ENCODE peak calls at places on chromosomes 12 and 14, in eight cellular contexts. G is sigmoid colon, Z is K562, Q is HCT116, T is prostate gland, S is transverse colon, Y is breast epithelium, A is endothelial cell of umbilical vein. U is an unnamed sample.

GRCh38 chr12:114669501-114670256 is 14.3 kb downstream of the TBX3 start:
- DNase-seq in Q (no peak), A (no peak), S (no peak), Y (no peak), G (no peak), Z (no peak), T (no peak), U (no peak)

GRCh38 chr12:60644076-60644475 is 1048.2 kb downstream of the SLC16A7 start:
- DNase-seq in Z (no peak), Q (no peak), T (no peak), S (no peak), G (no peak), Y (no peak), A (no peak), U (no peak)

GRCh38 chr12:50924131-50924438 is 28.3 kb upstream of the HIGD1C start:
- DNase-seq in T (no peak), A (no peak), Z (no peak), Y (no peak), G (no peak), S (no peak), Q (no peak), U (no peak)

GRCh38 chr14:69107407-69108003 is 45.4 kb downstream of the DCAF5 start:
- DNase-seq in A (peak), G (no peak), Q (peak), Z (peak), T (peak), S (peak), Y (peak), U (no peak)

GRCh38 chr12:58346032-58346632 is 404.8 kb downstream of the ATP23 start:
- DNase-seq in G (no peak), A (peak), S (no peak), Y (no peak), Z (peak), T (no peak), Q (peak), U (no peak)

GRCh38 chr12:131357920-131358319 is 353.0 kb upstream of the SFSWAP start:
- DNase-seq in S (no peak), T (no peak), Q (no peak), Y (no peak), Z (no peak), G (no peak), A (no peak), U (no peak)

GRCh38 chr14:29043751-29044150 is 277.2 kb downstream of the FOXG1 start:
- DNase-seq in S (no peak), G (no peak), Z (no peak), Y (no peak), T (no peak), A (no peak), Q (no peak), U (no peak)

GRCh38 chr14:66746316-66747006 is 238.5 kb downstream of the GPHN start:
- DNase-seq in Q (peak), Z (peak), G (no peak), A (peak), Y (no peak), T (no peak), S (no peak), U (no peak)

GRCh38 chr14:21990116-21990515 is 316.5 kb upstream of the OR4E1 start:
- DNase-seq in Q (no peak), T (no peak), Y (no peak), S (no peak), A (peak), G (no peak), Z (no peak), U (no peak)

GRCh38 chr14:81062816-81063215 is 107.4 kb downstream of the TSHR start:
- DNase-seq in Z (peak), T (no peak), Q (peak), S (no peak), G (no peak), A (no peak), Y (no peak), U (no peak)

GRCh38 chr12:27535318-27535717 is 11.3 kb downstream of the PPFIBP1 start:
- DNase-seq in Z (no peak), A (no peak), Q (no peak), G (no peak), S (no peak), T (no peak), Y (no peak), U (no peak)

GRCh38 chr12:49340095-49340870 is 3.3 kb upstream of the C1QL4 start:
- DNase-seq in S (no peak), A (no peak), G (peak), Q (no peak), Y (no peak), Z (no peak), T (no peak), U (no peak)

GRCh38 chr12:111546758-111547383 is 52.2 kb downstream of the ATXN2 start:
- DNase-seq in Z (no peak), Q (no peak), T (no peak), S (no peak), A (no peak), Y (no peak), G (no peak), U (no peak)

GRCh38 chr12:122467983-122468382 is 32.7 kb downstream of the ZCCHC8 start:
- DNase-seq in Q (no peak), G (no peak), Y (peak), S (no peak), Z (no peak), T (peak), A (no peak), U (no peak)

GRCh38 chr12:132921685-132922084 is 34.3 kb upstream of the CHFR start:
- DNase-seq in S (no peak), Z (peak), T (no peak), Y (no peak), Q (peak), A (no peak), G (no peak), U (no peak)

GRCh38 chr12:12582193-12582881 is 19.7 kb upstream of the DUSP16 start:
- DNase-seq in A (no peak), Y (no peak), G (no peak), S (no peak), Z (no peak), T (no peak), Q (no peak), U (no peak)

GRCh38 chr12:122226366-122227222 is 742 bp upstream of the DIABLO start:
- DNase-seq in A (no peak), Q (no peak), S (no peak), Z (no peak), G (peak), Y (no peak), T (no peak), U (peak)

GRCh38 chr12:62898568-62898967 is 36.4 kb downstream of the PPM1H start:
- DNase-seq in Z (no peak), S (no peak), G (no peak), Q (no peak), A (no peak), T (no peak), Y (no peak), U (no peak)

DNA sequence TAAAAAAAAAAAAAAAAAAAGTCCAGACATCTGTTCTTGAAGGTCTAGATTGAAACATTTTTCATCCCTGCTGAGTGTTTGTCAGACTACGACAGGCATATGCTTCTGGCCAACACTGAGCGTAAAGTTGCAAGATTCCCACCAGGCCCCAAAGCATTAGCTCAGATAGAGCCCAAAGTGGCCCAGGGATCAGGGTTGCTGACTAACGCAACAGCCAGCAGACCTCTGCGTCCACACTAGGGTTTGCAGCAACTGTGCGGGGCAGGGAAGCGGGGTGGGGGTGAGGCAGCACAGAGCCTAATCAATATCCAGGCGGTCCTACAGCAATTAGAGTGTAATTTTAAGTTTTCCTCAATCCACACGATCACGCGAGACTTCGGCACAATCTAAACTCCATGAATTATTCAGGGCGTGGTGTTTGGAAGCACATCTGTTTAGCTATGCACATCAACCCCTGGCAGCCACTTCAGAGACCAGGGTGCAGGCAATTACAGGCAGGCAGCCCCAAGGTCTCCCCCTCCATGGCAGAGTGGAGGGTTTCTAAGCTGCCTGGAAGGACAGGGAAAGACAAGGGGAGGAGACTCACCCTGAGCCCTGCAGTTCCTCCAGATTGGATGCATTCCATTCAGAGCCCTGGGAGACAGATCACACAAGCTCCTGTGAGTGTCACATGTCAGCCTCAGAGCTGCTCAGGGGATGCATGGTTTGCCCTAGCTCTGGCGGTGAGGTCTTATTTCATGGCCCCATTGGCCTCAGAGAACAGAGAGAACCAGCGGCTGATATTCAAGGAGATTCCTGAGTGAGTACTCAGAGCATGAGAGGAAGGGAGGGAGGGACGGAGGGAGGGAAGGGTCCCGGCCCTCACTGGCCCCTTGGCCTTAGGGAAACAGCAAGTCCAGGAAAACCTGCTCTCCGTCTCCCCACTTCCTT is 55.4 kb downstream of the SSH1 start:
- DNase-seq in A (peak), G (peak), Y (no peak), Q (no peak), T (no peak), Z (no peak), S (peak), U (peak)
- TF ChIP-seq POLR2AphosphoS5 in A (peak), G (peak), Y (no peak), Q (no peak), T (peak), Z (no peak), S (no peak), U (no peak)

GRCh38 chr12:121001060-121001459 is 15.2 kb downstream of the C12orf43 start:
- DNase-seq in T (no peak), Q (no peak), S (no peak), A (no peak), Z (no peak), Y (no peak), G (no peak), U (peak)

GRCh38 chr12:121005346-121005815 is 10.9 kb downstream of the C12orf43 start:
- DNase-seq in Z (peak), Y (no peak), A (peak), T (no peak), S (peak), Q (peak), G (no peak), U (peak)

GRCh38 chr12:121004253-121004815 is 12.0 kb downstream of the C12orf43 start:
- DNase-seq in Y (no peak), G (no peak), Z (no peak), A (no peak), Q (no peak), S (no peak), T (no peak), U (peak)

GRCh38 chr12:121001841-121002483 is 14.3 kb downstream of the C12orf43 start:
- DNase-seq in A (peak), Z (no peak), Y (no peak), G (no peak), Q (no peak), S (no peak), T (no peak), U (peak)

DNA sequence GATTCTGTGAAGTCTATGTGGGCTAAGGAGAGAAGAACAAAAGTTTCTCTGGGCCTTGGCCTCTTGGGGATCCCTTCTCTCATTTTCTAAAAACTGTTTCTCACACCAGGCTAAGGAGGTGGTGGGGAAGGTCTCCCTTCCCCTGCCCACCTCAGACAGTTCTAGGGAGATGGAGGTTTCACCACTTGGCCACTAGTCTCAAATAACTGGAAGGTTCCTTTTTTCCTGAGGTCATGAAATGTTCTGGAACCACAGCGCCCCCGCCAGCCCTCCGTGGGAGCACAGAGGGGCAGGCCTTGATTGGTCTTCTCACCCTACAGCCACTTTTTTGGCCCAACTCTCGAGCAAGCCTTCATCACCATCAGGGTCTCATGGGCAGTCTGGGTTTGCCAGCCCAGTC is 12.6 kb downstream of the C12orf43 start:
- DNase-seq in Z (no peak), G (no peak), T (no peak), S (peak), A (no peak), Y (no peak), Q (no peak), U (peak)
- TF ChIP-seq CTCF in Z (peak), G (no peak), T (no peak), S (peak), A (no peak), Y (no peak), Q (peak), U (no peak)

DNA sequence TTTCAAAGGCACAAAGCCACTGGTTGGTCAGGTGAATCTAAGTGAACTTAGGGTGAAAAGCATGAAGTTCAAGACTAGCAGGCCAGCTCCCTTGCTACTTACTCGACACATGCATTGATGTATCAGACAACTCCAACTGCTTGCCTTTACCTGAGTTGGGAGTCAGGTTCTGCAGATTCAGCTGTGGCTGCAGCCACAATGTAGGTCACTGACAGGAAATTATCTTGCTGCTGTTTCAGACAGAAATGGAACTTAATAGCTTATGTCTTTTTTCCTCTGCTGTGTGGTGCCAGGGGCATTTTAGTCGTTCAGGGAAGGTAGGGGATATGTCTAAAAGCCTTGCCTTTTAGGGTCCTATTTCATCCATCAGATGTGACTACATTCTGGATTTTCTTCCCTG is 125.6 kb upstream of the RPH3A start:
- DNase-seq in Z (no peak), A (no peak), Q (no peak), S (no peak), Y (no peak), T (no peak), G (no peak), U (no peak)
- H3K27ac ChIP-seq in Z (no peak), A (no peak), Q (no peak), S (no peak), Y (no peak), T (no peak), G (no peak), U (no peak)

GRCh38 chr12:110537605-110538409 is 35.7 kb downstream of the RAD9B start:
- DNase-seq in S (peak), G (no peak), Z (no peak), T (peak), Y (peak), A (no peak), Q (no peak), U (no peak)
- TF ChIP-seq POLR2AphosphoS5 in S (no peak), G (no peak), Z (no peak), T (peak), Y (no peak), A (no peak), Q (no peak), U (peak)

GRCh38 chr12:100128509-100128908 is 14.2 kb downstream of the BLTP3B start:
- DNase-seq in A (peak), T (no peak), Y (peak), G (no peak), S (peak), Z (peak), Q (no peak), U (no peak)
- TF ChIP-seq CTCF in A (peak), T (peak), Y (peak), G (peak), S (peak), Z (peak), Q (peak), U (no peak)